ENCODE peak calls at places on chromosomes 16 and 17, in ten cellular contexts. One of them, this sample, is unnamed.

GRCh38 chr17:67241719-67242341 is 3.2 kb downstream of the HELZ start:
- DNase-seq in progenitor cell of endocrine pancreas: no peak
- DNase-seq in breast epithelium: no peak
- DNase-seq in ovary: no peak
- DNase-seq in heart left ventricle: no peak
- DNase-seq in CD4-positive, alpha-beta T cell: no peak
- DNase-seq in ascending aorta: no peak
- DNase-seq in BJ: no peak
- DNase-seq in PC-9: no peak
- DNase-seq in body of pancreas: no peak
- DNase-seq in this sample: no peak

GRCh38 chr16:71421911-71422310 is 19.9 kb downstream of the TLE7 start:
- DNase-seq in progenitor cell of endocrine pancreas: no peak
- DNase-seq in breast epithelium: no peak
- DNase-seq in ovary: no peak
- DNase-seq in heart left ventricle: no peak
- DNase-seq in CD4-positive, alpha-beta T cell: no peak
- DNase-seq in ascending aorta: no peak
- DNase-seq in BJ: no peak
- DNase-seq in PC-9: peak; percentile 32
- DNase-seq in body of pancreas: peak; percentile 26
- DNase-seq in this sample: peak; percentile 35

GRCh38 chr17:79034931-79035485 is 11.0 kb downstream of the C1QTNF1 start:
- DNase-seq in progenitor cell of endocrine pancreas: no peak
- DNase-seq in breast epithelium: peak; percentile 30
- DNase-seq in ovary: no peak
- DNase-seq in heart left ventricle: no peak
- DNase-seq in CD4-positive, alpha-beta T cell: no peak
- DNase-seq in ascending aorta: peak; percentile 35
- DNase-seq in BJ: no peak
- DNase-seq in PC-9: no peak
- DNase-seq in body of pancreas: no peak
- DNase-seq in this sample: no peak

GRCh38 chr16:4918790-4919210 is 18.1 kb downstream of the PPL start:
- DNase-seq in progenitor cell of endocrine pancreas: no peak
- DNase-seq in breast epithelium: no peak
- DNase-seq in ovary: no peak
- DNase-seq in heart left ventricle: no peak
- DNase-seq in CD4-positive, alpha-beta T cell: no peak
- DNase-seq in ascending aorta: no peak
- DNase-seq in BJ: no peak
- DNase-seq in PC-9: peak; percentile 97
- DNase-seq in body of pancreas: peak; percentile 46
- DNase-seq in this sample: peak; percentile 43

GRCh38 chr17:77887110-77887463 is 71.4 kb upstream of the TNRC6C start:
- DNase-seq in progenitor cell of endocrine pancreas: no peak
- DNase-seq in breast epithelium: no peak
- DNase-seq in ovary: no peak
- DNase-seq in heart left ventricle: no peak
- DNase-seq in CD4-positive, alpha-beta T cell: no peak
- DNase-seq in ascending aorta: no peak
- DNase-seq in BJ: no peak
- DNase-seq in PC-9: no peak
- DNase-seq in body of pancreas: no peak
- DNase-seq in this sample: no peak

GRCh38 chr16:35692824-35693223 is 2233.4 kb downstream of the TP53TG3F start:
- DNase-seq in progenitor cell of endocrine pancreas: no peak
- DNase-seq in breast epithelium: no peak
- DNase-seq in ovary: no peak
- DNase-seq in heart left ventricle: no peak
- DNase-seq in CD4-positive, alpha-beta T cell: no peak
- DNase-seq in ascending aorta: no peak
- DNase-seq in BJ: no peak
- DNase-seq in PC-9: no peak
- DNase-seq in body of pancreas: no peak
- DNase-seq in this sample: no peak

GRCh38 chr17:47967607-47968252 is 3.2 kb upstream of the CDK5RAP3 start:
- DNase-seq in progenitor cell of endocrine pancreas: no peak
- DNase-seq in breast epithelium: no peak
- DNase-seq in ovary: peak; percentile 37
- DNase-seq in heart left ventricle: no peak
- DNase-seq in CD4-positive, alpha-beta T cell: no peak
- DNase-seq in ascending aorta: no peak
- DNase-seq in BJ: no peak
- DNase-seq in PC-9: peak; percentile 61
- DNase-seq in body of pancreas: peak; percentile 90
- DNase-seq in this sample: peak; percentile 83

GRCh38 chr16:2299915-2300192 is 31.9 kb upstream of the RNPS1 start:
- DNase-seq in progenitor cell of endocrine pancreas: no peak
- DNase-seq in breast epithelium: no peak
- DNase-seq in ovary: no peak
- DNase-seq in heart left ventricle: no peak
- DNase-seq in CD4-positive, alpha-beta T cell: no peak
- DNase-seq in ascending aorta: no peak
- DNase-seq in BJ: no peak
- DNase-seq in PC-9: no peak
- DNase-seq in body of pancreas: no peak
- DNase-seq in this sample: no peak

GRCh38 chr17:64017381-64017980 is 3.0 kb downstream of the ICAM2 start:
- DNase-seq in progenitor cell of endocrine pancreas: no peak
- DNase-seq in breast epithelium: no peak
- DNase-seq in ovary: no peak
- DNase-seq in heart left ventricle: no peak
- DNase-seq in CD4-positive, alpha-beta T cell: no peak
- DNase-seq in ascending aorta: no peak
- DNase-seq in BJ: no peak
- DNase-seq in PC-9: no peak
- DNase-seq in body of pancreas: no peak
- DNase-seq in this sample: no peak
- TF ChIP-seq CTCF in progenitor cell of endocrine pancreas: peak; percentile 25
- TF ChIP-seq CTCF in breast epithelium: no peak
- TF ChIP-seq CTCF in ovary: no peak
- TF ChIP-seq CTCF in heart left ventricle: peak; percentile 40
- TF ChIP-seq CTCF in CD4-positive, alpha-beta T cell: peak; percentile 38
- TF ChIP-seq CTCF in ascending aorta: no peak
- TF ChIP-seq CTCF in BJ: no peak
- TF ChIP-seq CTCF in PC-9: peak; percentile 52
- TF ChIP-seq CTCF in body of pancreas: peak; percentile 4
- TF ChIP-seq CTCF in this sample: no peak

DNA sequence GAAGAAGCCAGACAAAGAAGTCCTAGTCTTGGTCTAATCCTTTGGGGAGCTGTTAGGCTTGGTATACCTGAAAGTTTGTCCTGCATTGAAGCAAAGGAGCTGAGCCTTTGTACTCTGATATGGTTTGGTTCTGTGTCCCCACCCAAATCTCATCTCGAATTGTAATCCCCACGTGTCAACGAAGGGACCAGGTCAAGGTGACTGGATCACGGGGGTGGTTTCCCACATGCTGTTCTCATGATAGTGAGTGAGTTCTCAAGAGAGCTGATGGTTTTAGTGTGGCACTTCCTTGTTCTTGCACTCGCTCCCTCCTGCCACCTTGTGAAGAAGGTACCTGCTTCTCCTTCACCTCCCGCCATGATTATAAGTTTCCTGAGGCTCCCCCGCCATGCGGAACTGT is 33.6 kb downstream of the FAM20A start:
- DNase-seq in progenitor cell of endocrine pancreas: no peak
- DNase-seq in breast epithelium: no peak
- DNase-seq in ovary: no peak
- DNase-seq in heart left ventricle: no peak
- DNase-seq in CD4-positive, alpha-beta T cell: no peak
- DNase-seq in ascending aorta: no peak
- DNase-seq in BJ: no peak
- DNase-seq in PC-9: no peak
- DNase-seq in body of pancreas: no peak
- DNase-seq in this sample: no peak
- TF ChIP-seq CTCF in progenitor cell of endocrine pancreas: no peak
- TF ChIP-seq CTCF in breast epithelium: no peak
- TF ChIP-seq CTCF in ovary: no peak
- TF ChIP-seq CTCF in heart left ventricle: no peak
- TF ChIP-seq CTCF in CD4-positive, alpha-beta T cell: no peak
- TF ChIP-seq CTCF in ascending aorta: no peak
- TF ChIP-seq CTCF in BJ: no peak
- TF ChIP-seq CTCF in PC-9: no peak
- TF ChIP-seq CTCF in body of pancreas: no peak
- TF ChIP-seq CTCF in this sample: no peak

GRCh38 chr16:54282923-54283734 is 3.5 kb downstream of the IRX3 start:
- DNase-seq in progenitor cell of endocrine pancreas: no peak
- DNase-seq in breast epithelium: no peak
- DNase-seq in ovary: no peak
- DNase-seq in heart left ventricle: no peak
- DNase-seq in CD4-positive, alpha-beta T cell: no peak
- DNase-seq in ascending aorta: peak; percentile 41
- DNase-seq in BJ: no peak
- DNase-seq in PC-9: no peak
- DNase-seq in body of pancreas: no peak
- DNase-seq in this sample: no peak

GRCh38 chr16:54280751-54281150 is 5.8 kb downstream of the IRX3 start:
- DNase-seq in progenitor cell of endocrine pancreas: no peak
- DNase-seq in breast epithelium: no peak
- DNase-seq in ovary: no peak
- DNase-seq in heart left ventricle: no peak
- DNase-seq in CD4-positive, alpha-beta T cell: no peak
- DNase-seq in ascending aorta: peak; percentile 34
- DNase-seq in BJ: no peak
- DNase-seq in PC-9: no peak
- DNase-seq in body of pancreas: no peak
- DNase-seq in this sample: peak; percentile 11

GRCh38 chr16:54283735-54284318 is 2.8 kb downstream of the IRX3 start:
- DNase-seq in progenitor cell of endocrine pancreas: no peak
- DNase-seq in breast epithelium: no peak
- DNase-seq in ovary: no peak
- DNase-seq in heart left ventricle: no peak
- DNase-seq in CD4-positive, alpha-beta T cell: no peak
- DNase-seq in ascending aorta: peak; percentile 63
- DNase-seq in BJ: no peak
- DNase-seq in PC-9: no peak
- DNase-seq in body of pancreas: no peak
- DNase-seq in this sample: no peak

GRCh38 chr16:54281535-54282201 is 4.9 kb downstream of the IRX3 start:
- DNase-seq in progenitor cell of endocrine pancreas: peak; percentile 14
- DNase-seq in breast epithelium: peak; percentile 68
- DNase-seq in ovary: no peak
- DNase-seq in heart left ventricle: no peak
- DNase-seq in CD4-positive, alpha-beta T cell: no peak
- DNase-seq in ascending aorta: no peak
- DNase-seq in BJ: no peak
- DNase-seq in PC-9: no peak
- DNase-seq in body of pancreas: no peak
- DNase-seq in this sample: no peak

DNA sequence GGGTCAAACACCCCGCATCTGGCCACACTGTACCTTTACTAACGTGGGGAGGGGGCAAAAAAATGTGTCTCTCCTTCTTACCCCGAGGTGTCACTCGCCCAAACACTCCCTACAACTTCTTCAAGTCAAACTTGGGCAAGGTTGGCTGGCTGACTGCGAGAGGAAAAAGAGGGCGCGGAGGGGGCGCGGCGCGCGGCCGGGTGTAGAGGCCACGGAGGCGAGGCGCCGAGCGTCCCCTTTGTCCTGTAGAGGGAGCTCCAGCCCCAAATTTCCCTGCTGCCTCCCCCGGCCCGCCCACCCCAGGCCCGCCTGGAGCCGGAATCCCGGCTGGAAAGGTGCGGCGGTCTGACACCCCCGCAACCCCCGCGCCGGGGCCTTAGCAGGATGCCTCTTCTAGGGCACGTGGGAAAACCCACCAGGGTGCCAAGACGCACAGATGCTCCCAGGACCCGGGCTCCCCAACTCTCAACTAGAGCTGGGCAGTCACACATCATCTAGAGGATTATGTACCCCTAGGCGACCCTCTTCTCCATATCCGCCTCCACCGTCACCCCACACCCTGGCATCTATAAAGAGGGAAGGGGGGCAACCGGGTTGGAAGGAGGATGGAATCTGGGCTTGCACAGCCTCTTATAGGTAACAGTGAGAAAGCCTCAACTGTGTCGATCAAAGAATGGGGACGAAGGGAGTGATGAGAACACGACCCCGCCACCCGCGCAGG is 4.2 kb downstream of the IRX3 start:
- DNase-seq in progenitor cell of endocrine pancreas: peak; percentile 54
- DNase-seq in breast epithelium: peak; percentile 89
- DNase-seq in ovary: peak; percentile 16
- DNase-seq in heart left ventricle: peak; percentile 66
- DNase-seq in CD4-positive, alpha-beta T cell: no peak
- DNase-seq in ascending aorta: peak; percentile 66
- DNase-seq in BJ: no peak
- DNase-seq in PC-9: no peak
- DNase-seq in body of pancreas: peak; percentile 42
- DNase-seq in this sample: peak; percentile 48
- TF ChIP-seq CTCF in progenitor cell of endocrine pancreas: peak; percentile 87
- TF ChIP-seq CTCF in breast epithelium: peak; percentile 37
- TF ChIP-seq CTCF in ovary: no peak
- TF ChIP-seq CTCF in heart left ventricle: peak; percentile 78
- TF ChIP-seq CTCF in CD4-positive, alpha-beta T cell: no peak
- TF ChIP-seq CTCF in ascending aorta: peak; percentile 71
- TF ChIP-seq CTCF in BJ: peak; percentile 63
- TF ChIP-seq CTCF in PC-9: peak; percentile 35
- TF ChIP-seq CTCF in body of pancreas: peak; percentile 40
- TF ChIP-seq CTCF in this sample: peak; percentile 59

GRCh38 chr16:56451753-56452689 is 667 bp downstream of the OGFOD1 start:
- DNase-seq in progenitor cell of endocrine pancreas: no peak
- DNase-seq in breast epithelium: no peak
- DNase-seq in ovary: no peak
- DNase-seq in heart left ventricle: peak; percentile 41
- DNase-seq in CD4-positive, alpha-beta T cell: no peak
- DNase-seq in ascending aorta: peak; percentile 81
- DNase-seq in BJ: peak; percentile 2
- DNase-seq in PC-9: no peak
- DNase-seq in body of pancreas: peak; percentile 69
- DNase-seq in this sample: peak; percentile 69

GRCh38 chr16:56448005-56448404 is 3.1 kb downstream of the NUDT21 start:
- DNase-seq in progenitor cell of endocrine pancreas: no peak
- DNase-seq in breast epithelium: no peak
- DNase-seq in ovary: no peak
- DNase-seq in heart left ventricle: no peak
- DNase-seq in CD4-positive, alpha-beta T cell: no peak
- DNase-seq in ascending aorta: no peak
- DNase-seq in BJ: no peak
- DNase-seq in PC-9: no peak
- DNase-seq in body of pancreas: no peak
- DNase-seq in this sample: no peak

GRCh38 chr16:56450275-56450889 is 750 bp downstream of the NUDT21 start:
- DNase-seq in progenitor cell of endocrine pancreas: no peak
- DNase-seq in breast epithelium: no peak
- DNase-seq in ovary: no peak
- DNase-seq in heart left ventricle: no peak
- DNase-seq in CD4-positive, alpha-beta T cell: no peak
- DNase-seq in ascending aorta: no peak
- DNase-seq in BJ: no peak
- DNase-seq in PC-9: no peak
- DNase-seq in body of pancreas: no peak
- DNase-seq in this sample: peak; percentile 37

DNA sequence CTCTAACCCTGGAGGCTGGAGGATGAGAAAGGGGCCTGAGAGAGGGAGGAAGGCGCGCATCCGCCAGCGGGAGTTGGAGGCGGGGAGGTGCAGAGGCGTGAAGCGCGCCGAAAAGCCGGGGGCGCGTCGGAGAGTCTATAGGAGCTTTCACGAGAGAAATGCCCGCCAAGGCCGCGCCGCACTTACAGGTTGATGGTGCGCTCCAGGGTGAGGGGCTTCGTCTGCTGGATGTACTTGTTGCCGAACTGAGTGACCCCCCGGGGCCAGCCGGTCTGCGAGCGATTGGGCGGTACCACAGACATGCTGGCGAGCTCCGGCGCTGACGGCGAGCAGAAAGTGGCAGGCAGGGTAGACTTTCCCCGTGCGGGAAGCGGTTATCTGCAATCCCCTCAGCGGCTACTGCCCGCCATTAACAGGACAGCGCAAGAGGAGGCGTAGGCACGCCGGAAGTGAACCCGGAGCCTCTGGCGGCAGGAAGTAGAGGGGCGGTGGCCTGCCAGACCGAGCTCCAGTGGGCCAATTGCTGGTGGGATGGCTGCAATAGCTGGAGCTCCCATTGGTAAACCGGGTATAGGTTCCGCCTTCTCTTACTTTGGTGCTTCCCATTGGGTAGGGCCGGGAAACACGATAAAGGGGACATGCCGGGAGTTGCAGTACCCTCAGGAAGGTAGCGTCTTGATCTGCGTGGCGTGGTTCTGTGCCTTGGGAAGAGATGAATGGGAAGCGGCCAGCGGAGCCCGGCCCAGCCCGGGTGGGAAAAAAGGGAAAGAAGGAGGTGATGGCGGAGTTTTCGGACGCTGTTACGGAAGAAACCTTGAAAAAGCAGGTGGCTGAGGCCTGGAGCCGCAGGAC is at the start of the genes NUDT21 and OGFOD1:
- DNase-seq in progenitor cell of endocrine pancreas: peak; percentile 78
- DNase-seq in breast epithelium: peak; percentile 92
- DNase-seq in ovary: peak; percentile 93
- DNase-seq in heart left ventricle: peak; percentile 97
- DNase-seq in CD4-positive, alpha-beta T cell: peak; percentile 91
- DNase-seq in ascending aorta: peak; percentile 97
- DNase-seq in BJ: peak; percentile 97
- DNase-seq in PC-9: peak; percentile 89
- DNase-seq in body of pancreas: peak; percentile 98
- DNase-seq in this sample: peak; percentile 99
- TF ChIP-seq CTCF in progenitor cell of endocrine pancreas: no peak
- TF ChIP-seq CTCF in breast epithelium: no peak
- TF ChIP-seq CTCF in ovary: no peak
- TF ChIP-seq CTCF in heart left ventricle: no peak
- TF ChIP-seq CTCF in CD4-positive, alpha-beta T cell: no peak
- TF ChIP-seq CTCF in ascending aorta: no peak
- TF ChIP-seq CTCF in BJ: no peak
- TF ChIP-seq CTCF in PC-9: no peak
- TF ChIP-seq CTCF in body of pancreas: peak; percentile 25
- TF ChIP-seq CTCF in this sample: no peak

This sample was measured in RWPE1.